ENCODE peak calls at places on chromosomes 5 and 9, in five cellular contexts. S is aorta; I is EL; U is activated CD4-positive, CD25-positive, alpha-beta regulatory T cell; X is activated T-cell treated with anti-CD3 and anti-CD28 coated beads, Interleukin-2, amount 50 U/mL, for 72 hours. W is an unnamed sample.

GRCh38 chr5:115402822-115403577 is 106.5 kb upstream of the CCDC112 start:
- DNase-seq in U (no peak), X (no peak), I (peak; percentile 72), S (no peak), W (no peak)

GRCh38 chr9:82090041-82090440 is 101.5 kb downstream of the SPATA31D1 start:
- DNase-seq in X (no peak), S (no peak), I (no peak), U (no peak), W (no peak)

GRCh38 chr5:177454397-177455035 is 7.9 kb downstream of the PRR7 start:
- DNase-seq in X (peak; percentile 98), I (peak; percentile 90), U (peak; percentile 89), S (peak; percentile 99), W (peak; percentile 97)

GRCh38 chr9:137194909-137195308 is 5.6 kb downstream of the TPRN start:
- DNase-seq in U (no peak), I (no peak), X (no peak), S (no peak), W (no peak)

GRCh38 chr5:123844873-123845272 is 332.9 kb downstream of the CSNK1G3 start:
- DNase-seq in I (peak; percentile 37), S (no peak), X (no peak), U (no peak), W (peak; percentile 30)

GRCh38 chr5:66134407-66134843 is 9.7 kb upstream of the SREK1 start:
- DNase-seq in I (no peak), S (no peak), U (no peak), X (no peak), W (peak; percentile 4)

GRCh38 chr9:117917873-117918272 is 213.7 kb downstream of the TLR4 start:
- DNase-seq in X (no peak), I (no peak), U (no peak), S (no peak), W (no peak)

GRCh38 chr9:130766904-130767262 is 68.2 kb upstream of the ABL1 start:
- DNase-seq in I (no peak), X (no peak), U (no peak), S (no peak), W (no peak)

GRCh38 chr9:86282979-86283535 is 719 bp upstream of the ISCA1 start:
- DNase-seq in U (no peak), X (no peak), S (no peak), I (peak; percentile 89), W (peak; percentile 85)

GRCh38 chr5:55450050-55450765 is 84.6 kb downstream of the PLPP1 start:
- DNase-seq in X (no peak), I (peak; percentile 70), U (no peak), S (no peak), W (peak; percentile 36)

GRCh38 chr9:87698069-87698809 is 27.7 kb upstream of the CTSL start:
- DNase-seq in S (peak; percentile 54), X (no peak), I (no peak), U (no peak), W (no peak)

GRCh38 chr5:122760281-122760680 is 14.6 kb upstream of the SNX2 start:
- DNase-seq in U (no peak), I (no peak), X (no peak), S (no peak), W (no peak)

GRCh38 chr5:119347996-119348395 is 7.8 kb upstream of the TNFAIP8 start:
- DNase-seq in S (no peak), U (no peak), X (no peak), I (peak; percentile 33), W (peak; percentile 75)

GRCh38 chr5:160312139-160312959 is at the start of gene CCNJL:
- DNase-seq in I (peak; percentile 52), S (peak; percentile 83), U (no peak), X (peak; percentile 9), W (peak; percentile 36)

GRCh38 chr5:165620394-165620793 is 2115.0 kb downstream of the MAT2B start:
- DNase-seq in X (no peak), U (no peak), I (no peak), S (no peak), W (no peak)

GRCh38 chr5:92864591-92864990 is 716.4 kb downstream of the NR2F1-AS1 start:
- DNase-seq in S (no peak), I (no peak), X (no peak), U (no peak), W (no peak)

GRCh38 chr5:169089343-169089742 is 211.6 kb downstream of the SLIT3 start:
- DNase-seq in U (no peak), I (no peak), X (no peak), S (no peak), W (no peak)

GRCh38 chr9:94017939-94018531 is 62.9 kb upstream of the BARX1 start:
- DNase-seq in X (no peak), S (no peak), U (no peak), I (no peak), W (no peak)